ENCODE peak calls at places on chromosomes 13 and 19, in nine cellular contexts. One of them, this sample, is unnamed.

GRCh38 chr13:74443623-74444022 is 309.4 kb upstream of the KLF12 start:
- DNase-seq in ovary: no peak
- DNase-seq in K562: no peak
- DNase-seq in tibial nerve: no peak
- DNase-seq in A549: peak; percentile 32
- DNase-seq in esophagus muscularis mucosa: no peak
- DNase-seq in upper lobe of left lung: no peak
- DNase-seq in transverse colon: no peak
- DNase-seq in SK-N-SH: no peak
- DNase-seq in this sample: no peak

GRCh38 chr19:48415395-48415794 is 21.9 kb downstream of the GRIN2D start:
- DNase-seq in ovary: peak; percentile 51
- DNase-seq in K562: peak; percentile 92
- DNase-seq in tibial nerve: peak; percentile 74
- DNase-seq in A549: peak; percentile 93
- DNase-seq in esophagus muscularis mucosa: no peak
- DNase-seq in upper lobe of left lung: peak; percentile 62
- DNase-seq in transverse colon: peak; percentile 92
- DNase-seq in SK-N-SH: peak; percentile 82
- DNase-seq in this sample: peak; percentile 84

GRCh38 chr13:50677687-50678463 is 165.6 kb downstream of the DLEU7 start:
- DNase-seq in ovary: no peak
- DNase-seq in K562: no peak
- DNase-seq in tibial nerve: no peak
- DNase-seq in A549: no peak
- DNase-seq in esophagus muscularis mucosa: peak; percentile 24
- DNase-seq in upper lobe of left lung: no peak
- DNase-seq in transverse colon: no peak
- DNase-seq in SK-N-SH: no peak
- DNase-seq in this sample: no peak

GRCh38 chr13:80671773-80672172 is 330.8 kb upstream of the SPRY2 start:
- DNase-seq in ovary: no peak
- DNase-seq in K562: no peak
- DNase-seq in tibial nerve: no peak
- DNase-seq in A549: no peak
- DNase-seq in esophagus muscularis mucosa: no peak
- DNase-seq in upper lobe of left lung: no peak
- DNase-seq in transverse colon: no peak
- DNase-seq in SK-N-SH: no peak
- DNase-seq in this sample: no peak

GRCh38 chr13:30881191-30881651 is 24.9 kb upstream of the MEDAG start:
- DNase-seq in ovary: no peak
- DNase-seq in K562: no peak
- DNase-seq in tibial nerve: no peak
- DNase-seq in A549: no peak
- DNase-seq in esophagus muscularis mucosa: no peak
- DNase-seq in upper lobe of left lung: no peak
- DNase-seq in transverse colon: no peak
- DNase-seq in SK-N-SH: no peak
- DNase-seq in this sample: no peak

GRCh38 chr13:113881614-113882265 is 17.9 kb upstream of the GAS6 start:
- DNase-seq in ovary: no peak
- DNase-seq in K562: no peak
- DNase-seq in tibial nerve: no peak
- DNase-seq in A549: no peak
- DNase-seq in esophagus muscularis mucosa: peak; percentile 91
- DNase-seq in upper lobe of left lung: no peak
- DNase-seq in transverse colon: no peak
- DNase-seq in SK-N-SH: no peak
- DNase-seq in this sample: no peak

GRCh38 chr13:84867246-84867645 is 932.0 kb downstream of the SLITRK6 start:
- DNase-seq in ovary: no peak
- DNase-seq in K562: no peak
- DNase-seq in tibial nerve: no peak
- DNase-seq in A549: peak; percentile 6
- DNase-seq in esophagus muscularis mucosa: no peak
- DNase-seq in upper lobe of left lung: no peak
- DNase-seq in transverse colon: no peak
- DNase-seq in SK-N-SH: no peak
- DNase-seq in this sample: no peak

GRCh38 chr19:30443531-30444252 is 71.5 kb downstream of the ZNF536 start:
- DNase-seq in ovary: no peak
- DNase-seq in K562: no peak
- DNase-seq in tibial nerve: no peak
- DNase-seq in A549: no peak
- DNase-seq in esophagus muscularis mucosa: no peak
- DNase-seq in upper lobe of left lung: peak; percentile 84
- DNase-seq in transverse colon: no peak
- DNase-seq in SK-N-SH: no peak
- DNase-seq in this sample: no peak

GRCh38 chr13:114166381-114167131 is 12.5 kb upstream of the CFAP97D2 start:
- DNase-seq in ovary: no peak
- DNase-seq in K562: no peak
- DNase-seq in tibial nerve: no peak
- DNase-seq in A549: no peak
- DNase-seq in esophagus muscularis mucosa: no peak
- DNase-seq in upper lobe of left lung: no peak
- DNase-seq in transverse colon: no peak
- DNase-seq in SK-N-SH: peak; percentile 62
- DNase-seq in this sample: no peak

GRCh38 chr19:5050016-5050656 is 81.2 kb downstream of the KDM4B start:
- DNase-seq in ovary: no peak
- DNase-seq in K562: no peak
- DNase-seq in tibial nerve: no peak
- DNase-seq in A549: no peak
- DNase-seq in esophagus muscularis mucosa: no peak
- DNase-seq in upper lobe of left lung: peak; percentile 61
- DNase-seq in transverse colon: no peak
- DNase-seq in SK-N-SH: no peak
- DNase-seq in this sample: no peak

GRCh38 chr13:109288151-109288709 is 498.2 kb downstream of the IRS2 start:
- DNase-seq in ovary: no peak
- DNase-seq in K562: no peak
- DNase-seq in tibial nerve: no peak
- DNase-seq in A549: no peak
- DNase-seq in esophagus muscularis mucosa: no peak
- DNase-seq in upper lobe of left lung: no peak
- DNase-seq in transverse colon: no peak
- DNase-seq in SK-N-SH: no peak
- DNase-seq in this sample: no peak

GRCh38 chr13:72137782-72138181 is 270.8 kb upstream of the DACH1 start:
- DNase-seq in ovary: no peak
- DNase-seq in K562: no peak
- DNase-seq in tibial nerve: no peak
- DNase-seq in A549: no peak
- DNase-seq in esophagus muscularis mucosa: no peak
- DNase-seq in upper lobe of left lung: no peak
- DNase-seq in transverse colon: no peak
- DNase-seq in SK-N-SH: no peak
- DNase-seq in this sample: no peak

GRCh38 chr19:54517483-54517882 is 14.9 kb downstream of the LAIR2 start:
- DNase-seq in ovary: peak; percentile 37
- DNase-seq in K562: peak; percentile 73
- DNase-seq in tibial nerve: peak; percentile 42
- DNase-seq in A549: peak; percentile 40
- DNase-seq in esophagus muscularis mucosa: no peak
- DNase-seq in upper lobe of left lung: no peak
- DNase-seq in transverse colon: peak; percentile 37
- DNase-seq in SK-N-SH: no peak
- DNase-seq in this sample: no peak

GRCh38 chr13:112648966-112649690 is 40.7 kb upstream of the ATP11A start:
- DNase-seq in ovary: no peak
- DNase-seq in K562: peak; percentile 59
- DNase-seq in tibial nerve: no peak
- DNase-seq in A549: no peak
- DNase-seq in esophagus muscularis mucosa: no peak
- DNase-seq in upper lobe of left lung: peak; percentile 55
- DNase-seq in transverse colon: no peak
- DNase-seq in SK-N-SH: no peak
- DNase-seq in this sample: no peak

GRCh38 chr13:25262261-25262660 is 25.0 kb downstream of the MTMR6 start:
- DNase-seq in ovary: no peak
- DNase-seq in K562: no peak
- DNase-seq in tibial nerve: no peak
- DNase-seq in A549: no peak
- DNase-seq in esophagus muscularis mucosa: no peak
- DNase-seq in upper lobe of left lung: no peak
- DNase-seq in transverse colon: no peak
- DNase-seq in SK-N-SH: no peak
- DNase-seq in this sample: no peak

GRCh38 chr13:25268561-25268960 is 18.7 kb downstream of the MTMR6 start:
- DNase-seq in ovary: no peak
- DNase-seq in K562: no peak
- DNase-seq in tibial nerve: no peak
- DNase-seq in A549: no peak
- DNase-seq in esophagus muscularis mucosa: no peak
- DNase-seq in upper lobe of left lung: peak; percentile 52
- DNase-seq in transverse colon: no peak
- DNase-seq in SK-N-SH: no peak
- DNase-seq in this sample: no peak

DNA sequence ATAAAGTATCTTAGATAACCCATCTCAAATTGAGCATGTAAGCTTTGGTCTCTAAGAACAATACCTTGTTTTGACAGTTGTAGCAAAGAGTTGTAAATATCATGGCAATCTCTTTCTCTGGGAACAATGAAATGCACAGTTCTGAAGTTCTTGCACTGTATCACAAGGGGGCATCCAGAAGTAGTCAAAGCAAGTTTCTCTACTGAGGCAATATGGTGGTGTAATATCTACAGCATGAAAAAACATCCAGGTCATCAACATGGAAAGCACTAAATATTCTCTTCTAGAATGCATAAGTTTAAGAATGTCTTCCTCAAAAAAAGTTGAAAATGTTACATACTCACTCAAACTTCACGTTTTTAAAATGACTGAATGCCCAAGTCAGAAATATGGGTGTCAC is 19.6 kb downstream of the MTMR6 start:
- DNase-seq in ovary: no peak
- DNase-seq in K562: no peak
- DNase-seq in tibial nerve: no peak
- DNase-seq in A549: peak; percentile 10
- DNase-seq in esophagus muscularis mucosa: no peak
- DNase-seq in upper lobe of left lung: no peak
- DNase-seq in transverse colon: no peak
- DNase-seq in SK-N-SH: peak; percentile 17
- DNase-seq in this sample: no peak
- TF ChIP-seq EP300 in ovary: no peak
- TF ChIP-seq EP300 in K562: no peak
- TF ChIP-seq EP300 in tibial nerve: no peak
- TF ChIP-seq EP300 in A549: no peak
- TF ChIP-seq EP300 in esophagus muscularis mucosa: no peak
- TF ChIP-seq EP300 in upper lobe of left lung: no peak
- TF ChIP-seq EP300 in transverse colon: no peak
- TF ChIP-seq EP300 in SK-N-SH: no peak
- TF ChIP-seq EP300 in this sample: no peak

DNA sequence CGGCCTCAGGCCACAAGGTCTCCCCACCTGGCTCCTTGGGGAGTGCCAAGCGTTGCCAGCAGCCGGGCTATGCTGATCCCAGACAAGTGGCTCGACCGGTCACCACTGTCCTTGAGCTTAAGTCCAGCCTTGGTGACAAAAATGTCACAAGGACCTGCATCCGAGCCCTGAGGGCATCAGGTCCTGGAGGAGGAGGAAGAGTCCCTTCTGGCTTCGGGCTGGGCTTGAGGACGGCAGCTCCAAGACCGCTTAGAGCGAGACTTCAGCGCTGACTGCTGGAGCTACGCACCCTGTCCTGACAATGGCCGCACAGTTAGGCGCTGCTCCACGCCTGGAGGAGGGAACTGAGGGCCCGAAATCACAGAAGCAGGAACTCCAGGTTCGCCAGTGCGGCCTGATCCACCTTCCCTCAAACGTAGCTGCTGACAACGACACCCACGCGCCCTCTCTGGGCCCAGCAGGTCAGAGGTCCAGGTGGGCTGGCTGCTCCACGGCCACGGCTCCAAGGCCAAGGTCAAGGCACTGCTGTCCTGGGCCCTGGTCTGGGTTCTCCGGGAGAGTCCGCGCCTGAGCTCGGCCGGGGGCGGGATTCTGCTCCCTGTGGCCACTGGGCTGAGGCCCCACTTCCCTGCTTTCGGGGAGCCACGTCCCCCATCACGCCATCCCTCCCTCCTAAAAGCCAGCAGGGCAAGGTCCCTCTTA is 7.0 kb downstream of the SBNO2 start:
- DNase-seq in ovary: peak; percentile 75
- DNase-seq in K562: no peak
- DNase-seq in tibial nerve: no peak
- DNase-seq in A549: no peak
- DNase-seq in esophagus muscularis mucosa: no peak
- DNase-seq in upper lobe of left lung: peak; percentile 83
- DNase-seq in transverse colon: no peak
- DNase-seq in SK-N-SH: no peak
- DNase-seq in this sample: no peak
- H3K27ac ChIP-seq in ovary: peak overlapping the region; percentile 84
- H3K27ac ChIP-seq in K562: no peak overlapping the region
- H3K27ac ChIP-seq in tibial nerve: peak overlapping the region; percentile 94
- H3K27ac ChIP-seq in A549: no peak overlapping the region
- H3K27ac ChIP-seq in esophagus muscularis mucosa: no peak overlapping the region
- H3K27ac ChIP-seq in upper lobe of left lung: peak overlapping the region; percentile 38
- H3K27ac ChIP-seq in transverse colon: no peak overlapping the region
- H3K27ac ChIP-seq in SK-N-SH: no peak overlapping the region
- H3K27ac ChIP-seq in this sample: no peak overlapping the region

GRCh38 chr13:79211377-79211776 is 194.7 kb downstream of the RBM26 start:
- DNase-seq in ovary: no peak
- DNase-seq in K562: no peak
- DNase-seq in tibial nerve: no peak
- DNase-seq in A549: no peak
- DNase-seq in esophagus muscularis mucosa: no peak
- DNase-seq in upper lobe of left lung: no peak
- DNase-seq in transverse colon: no peak
- DNase-seq in SK-N-SH: no peak
- DNase-seq in this sample: no peak

GRCh38 chr13:79212064-79212619 is 193.9 kb downstream of the RBM26 start:
- DNase-seq in ovary: no peak
- DNase-seq in K562: no peak
- DNase-seq in tibial nerve: no peak
- DNase-seq in A549: no peak
- DNase-seq in esophagus muscularis mucosa: no peak
- DNase-seq in upper lobe of left lung: no peak
- DNase-seq in transverse colon: no peak
- DNase-seq in SK-N-SH: no peak
- DNase-seq in this sample: no peak
- TF ChIP-seq CTCF in ovary: no peak
- TF ChIP-seq CTCF in K562: no peak
- TF ChIP-seq CTCF in tibial nerve: no peak
- TF ChIP-seq CTCF in A549: no peak
- TF ChIP-seq CTCF in esophagus muscularis mucosa: no peak
- TF ChIP-seq CTCF in upper lobe of left lung: no peak
- TF ChIP-seq CTCF in transverse colon: no peak
- TF ChIP-seq CTCF in SK-N-SH: no peak
- TF ChIP-seq CTCF in this sample: no peak

DNA sequence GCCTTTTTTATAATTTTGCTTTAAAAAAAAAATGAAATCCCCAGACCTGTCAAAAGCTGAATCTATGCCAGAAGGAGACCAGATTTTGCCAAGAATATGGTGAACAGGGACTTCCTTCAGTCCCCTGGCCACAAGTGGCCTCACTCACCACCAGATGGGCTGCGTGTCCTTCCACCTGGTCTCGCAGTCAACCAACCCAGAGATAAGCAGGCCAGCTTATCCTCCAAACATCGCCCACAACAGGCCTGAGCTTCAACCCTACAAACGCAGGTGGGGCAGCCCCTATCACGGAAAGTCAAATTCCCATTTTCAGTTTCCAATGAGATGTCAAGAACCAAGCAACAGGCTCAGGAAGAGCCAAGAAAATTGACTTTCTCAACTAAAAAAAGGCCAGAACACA is 30.5 kb downstream of the STK24 start:
- DNase-seq in ovary: no peak
- DNase-seq in K562: peak; percentile 20
- DNase-seq in tibial nerve: no peak
- DNase-seq in A549: no peak
- DNase-seq in esophagus muscularis mucosa: no peak
- DNase-seq in upper lobe of left lung: no peak
- DNase-seq in transverse colon: no peak
- DNase-seq in SK-N-SH: no peak
- DNase-seq in this sample: no peak
- TF ChIP-seq EP300 in ovary: no peak
- TF ChIP-seq EP300 in K562: no peak
- TF ChIP-seq EP300 in tibial nerve: no peak
- TF ChIP-seq EP300 in A549: no peak
- TF ChIP-seq EP300 in esophagus muscularis mucosa: no peak
- TF ChIP-seq EP300 in upper lobe of left lung: no peak
- TF ChIP-seq EP300 in transverse colon: no peak
- TF ChIP-seq EP300 in SK-N-SH: no peak
- TF ChIP-seq EP300 in this sample: no peak

This sample was measured in sigmoid colon.